ENCODE peak calls at places on chromosomes 2 and 18, in six cellular contexts. U is tibial nerve, N is activated T-helper 1 cell treated with Interleukin-2 at 50 U/mL for 16 hours, P is NCI-H1105 treated with DMSO at 0.1 percent for 48 hours, M is fibroblast of lung, I is posterior cingulate gyrus. T is an unnamed sample.

GRCh38 chr2:13558368-13558767 is 841.6 kb downstream of the TRIB2 start:
- DNase-seq in M (peak; percentile 76), P (no peak), U (no peak), I (no peak), N (no peak), T (no peak)

GRCh38 chr2:20930928-20931327 is 108.0 kb upstream of the LDAH start:
- DNase-seq in N (no peak), M (no peak), U (no peak), P (no peak), I (no peak), T (no peak)

GRCh38 chr2:27497288-27497627 is 619 bp downstream of the GCKR start:
- DNase-seq in P (no peak), N (no peak), I (no peak), M (no peak), U (no peak), T (no peak)

GRCh38 chr18:61413388-61413787 is 80.2 kb downstream of the CDH20 start:
- DNase-seq in M (no peak), N (no peak), P (no peak), I (no peak), U (no peak), T (no peak)

GRCh38 chr2:234483568-234484251 is 13.2 kb downstream of the ARL4C start:
- DNase-seq in N (peak; percentile 64), M (peak; percentile 9), P (no peak), U (no peak), I (no peak), T (no peak)

GRCh38 chr18:56641714-56642331 is 3.4 kb upstream of the TXNL1 start:
- DNase-seq in U (no peak), P (no peak), N (no peak), I (no peak), M (peak; percentile 30), T (no peak)

GRCh38 chr2:236355911-236356310 is 91.7 kb upstream of the ASB18 start:
- DNase-seq in I (no peak), P (no peak), U (no peak), M (no peak), N (no peak), T (no peak)

GRCh38 chr2:16246911-16247310 is 306.6 kb downstream of the MYCN start:
- DNase-seq in M (no peak), U (no peak), P (no peak), N (no peak), I (no peak), T (no peak)

GRCh38 chr2:27653397-27653796 is 10.0 kb downstream of the SUPT7L start:
- DNase-seq in P (no peak), M (no peak), U (no peak), N (no peak), I (no peak), T (no peak)

GRCh38 chr2:11703700-11704099 is 33.7 kb upstream of the NTSR2 start:
- DNase-seq in M (peak; percentile 47), U (no peak), P (no peak), I (no peak), N (no peak), T (no peak)

GRCh38 chr18:3998698-3999333 is 456.3 kb downstream of the DLGAP1 start:
- DNase-seq in P (no peak), I (no peak), U (peak; percentile 53), N (no peak), M (peak; percentile 80), T (no peak)

GRCh38 chr2:37500031-37500430 is 155.6 kb downstream of the QPCT start:
- DNase-seq in I (no peak), U (no peak), M (peak; percentile 81), P (no peak), N (no peak), T (peak; percentile 43)

GRCh38 chr18:64332851-64333250 is 184.0 kb upstream of the LINC00305 start:
- DNase-seq in N (no peak), P (peak; percentile 47), M (no peak), I (no peak), U (no peak), T (no peak)

GRCh38 chr2:36731941-36732700 is 35.6 kb downstream of the VIT start:
- DNase-seq in P (no peak), M (peak; percentile 39), N (no peak), U (no peak), I (no peak), T (no peak)

GRCh38 chr2:233021771-233022170 is 8.7 kb upstream of the NGEF start:
- DNase-seq in I (no peak), N (no peak), M (peak; percentile 5), P (no peak), U (no peak), T (no peak)

GRCh38 chr2:64975232-64975791 is 13.9 kb upstream of the SLC1A4 start:
- DNase-seq in M (peak; percentile 61), P (peak; percentile 7), I (no peak), U (peak; percentile 30), N (no peak), T (no peak)

T was measured in CMK.